ENCODE peak calls at places on chromosomes 7 and 10, in four cellular contexts. V is HepG2, F is fibroblast of lung, K is MM.1S. G is an unnamed sample.
A peak's percentile ranks its signal among the peaks of the same experiment; 100 is the strongest.

GRCh38 chr7:137820677-137821420 is 25.9 kb downstream of the DGKI start:
- DNase-seq in V (no peak), F (peak; percentile 68), K (no peak), G (no peak)

GRCh38 chr7:37918526-37918925 is 1.9 kb upstream of the SFRP4 start:
- DNase-seq in V (no peak), K (no peak), F (no peak), G (no peak)

GRCh38 chr7:14936530-14936929 is 34.0 kb upstream of the DGKB start:
- DNase-seq in F (peak; percentile 30), V (no peak), K (no peak), G (no peak)

GRCh38 chr7:105017263-105018051 is 3.5 kb downstream of the KMT2E start:
- DNase-seq in K (no peak), V (no peak), F (no peak), G (peak; percentile 53)

GRCh38 chr10:121080324-121080807 is 229.2 kb downstream of the WDR11 start:
- DNase-seq in V (no peak), F (no peak), K (no peak), G (no peak)

GRCh38 chr7:2281556-2281955 is 32.7 kb downstream of the SNX8 start:
- DNase-seq in K (no peak), F (peak; percentile 62), V (no peak), G (no peak)

GRCh38 chr7:153422291-153423189 is 629.7 kb upstream of the DPP6 start:
- DNase-seq in K (peak; percentile 44), V (no peak), F (no peak), G (no peak)

GRCh38 chr10:93309062-93309461 is 173.1 kb downstream of the MYOF start:
- DNase-seq in V (no peak), F (peak; percentile 38), K (no peak), G (no peak)

GRCh38 chr7:101936223-101936611 is 118.8 kb downstream of the CUX1 start:
- DNase-seq in F (no peak), V (no peak), K (no peak), G (no peak)

GRCh38 chr10:117477961-117478670 is 64.4 kb upstream of the EMX2 start:
- DNase-seq in F (no peak), K (no peak), V (no peak), G (no peak)

GRCh38 chr7:148661471-148661870 is 37.2 kb upstream of the CUL1 start:
- DNase-seq in V (no peak), F (no peak), K (peak; percentile 74), G (peak; percentile 63)

GRCh38 chr7:48035967-48036478 is 680 bp downstream of the C7orf57 start:
- DNase-seq in F (peak; percentile 35), V (no peak), K (no peak), G (peak; percentile 18)

GRCh38 chr7:97003262-97004236 is 1.8 kb upstream of the DLX6 start:
- DNase-seq in K (no peak), F (no peak), V (no peak), G (no peak)

GRCh38 chr7:116872026-116872425 is 9.6 kb downstream of the CAPZA2 start:
- DNase-seq in K (no peak), F (no peak), V (no peak), G (no peak)
- H3K27ac ChIP-seq in K (no peak overlapping the region), F (no peak overlapping the region), V (no peak overlapping the region), G (no peak overlapping the region)

GRCh38 chr7:6386779-6387178 is 61.0 kb downstream of the DAGLB start:
- DNase-seq in F (no peak), V (no peak), K (no peak), G (peak; percentile 46)

GRCh38 chr7:6385110-6385792 is 62.5 kb downstream of the DAGLB start:
- DNase-seq in V (peak; percentile 91), K (no peak), F (peak; percentile 95), G (no peak)

GRCh38 chr7:6382797-6383196 is 65.0 kb downstream of the DAGLB start:
- DNase-seq in F (no peak), V (no peak), K (no peak), G (no peak)

GRCh38 chr7:6385909-6386560 is 61.7 kb downstream of the DAGLB start:
- DNase-seq in V (no peak), F (no peak), K (no peak), G (no peak)

GRCh38 chr7:6384327-6384726 is 63.4 kb downstream of the DAGLB start:
- DNase-seq in V (no peak), K (no peak), F (no peak), G (no peak)
- H3K4me1 ChIP-seq in V (peaks cover 68% of the 10 kb centered on the region), K (peaks cover 5% of the 10 kb centered on the region), F (peaks cover 18% of the 10 kb centered on the region), G (peaks cover 51% of the 10 kb centered on the region)

DNA sequence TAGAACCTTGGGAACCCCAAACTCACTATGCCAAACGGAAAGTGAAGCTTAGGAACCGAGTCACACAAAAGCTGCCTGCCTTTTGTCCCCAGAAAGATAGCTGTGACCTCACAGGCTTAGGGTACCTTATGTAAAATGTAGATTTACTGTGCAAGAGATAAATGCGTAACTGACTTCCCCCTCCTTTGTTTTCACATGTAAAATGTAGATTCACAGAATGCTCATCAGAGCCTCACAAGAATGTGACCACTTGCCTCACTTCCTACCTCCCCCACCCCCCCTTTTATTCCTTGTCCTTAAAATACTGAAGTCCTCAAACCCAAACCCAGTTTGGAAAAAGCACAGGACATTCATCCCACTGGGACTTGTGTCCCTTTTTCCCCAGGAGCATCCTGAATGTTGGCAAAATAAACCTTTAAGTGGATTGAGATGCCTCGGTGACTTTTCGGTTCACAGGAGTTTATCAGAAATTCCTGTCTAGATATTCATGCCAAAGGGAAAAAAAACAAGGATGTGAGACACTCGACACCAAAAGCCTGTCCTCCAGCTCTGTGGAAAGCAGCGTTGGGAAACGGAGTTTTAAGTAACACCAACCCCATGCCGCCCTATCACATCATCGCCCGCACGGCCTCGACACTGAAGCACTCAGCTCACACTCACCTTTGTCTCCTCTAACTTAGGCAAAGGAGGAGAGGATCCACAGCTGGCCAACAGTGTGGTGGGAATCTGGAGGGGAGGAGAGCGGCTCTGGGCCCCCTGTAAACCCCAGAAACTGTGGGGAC is 45.9 kb downstream of the SVIL start:
- DNase-seq in F (peak; percentile 34), V (no peak), K (no peak), G (no peak)
- H3K4me3 ChIP-seq in F (no peak overlapping the region), V (no peak overlapping the region), K (no peak overlapping the region), G (no peak overlapping the region)

GRCh38 chr10:52318822-52319464 is 4.9 kb downstream of the DKK1 start:
- DNase-seq in K (no peak), V (peak; percentile 69), F (peak; percentile 96), G (no peak)

GRCh38 chr10:52322323-52322722 is 8.2 kb downstream of the DKK1 start:
- DNase-seq in V (no peak), F (no peak), K (no peak), G (no peak)

GRCh38 chr10:52318136-52318810 is 4.2 kb downstream of the DKK1 start:
- DNase-seq in K (no peak), V (no peak), F (peak; percentile 45), G (no peak)

GRCh38 chr10:52322941-52323340 is 8.9 kb downstream of the DKK1 start:
- DNase-seq in K (no peak), F (no peak), V (no peak), G (no peak)

DNA sequence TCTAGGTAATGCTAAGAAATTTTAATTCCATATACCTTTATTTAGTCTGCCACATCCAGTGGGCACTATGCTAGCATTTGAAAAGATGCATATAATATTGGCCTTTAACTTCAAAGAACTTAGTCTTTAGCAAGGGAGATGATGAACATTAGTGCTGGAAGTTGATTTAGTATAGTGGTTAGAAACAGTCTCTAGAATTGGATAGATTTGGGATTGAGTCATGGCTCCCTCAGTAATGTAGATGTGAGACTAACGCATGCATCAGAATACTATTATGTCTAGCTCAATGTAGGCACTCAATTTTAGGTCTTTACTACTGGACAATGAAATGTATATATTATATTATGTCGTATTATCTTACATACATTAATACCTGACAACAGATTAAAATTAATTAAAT is 5.8 kb downstream of the DKK1 start:
- DNase-seq in V (no peak), F (no peak), K (no peak), G (no peak)
- H3K27ac ChIP-seq in V (no peak overlapping the region), F (peak overlapping the region; percentile 47), K (no peak overlapping the region), G (no peak overlapping the region)

GRCh38 chr7:6164010-6164409 is 108.4 kb downstream of the CYTH3 start:
- DNase-seq in K (no peak), F (no peak), V (no peak), G (no peak)

GRCh38 chr7:6162650-6163366 is 109.6 kb downstream of the CYTH3 start:
- DNase-seq in V (no peak), F (no peak), K (peak; percentile 81), G (no peak)

GRCh38 chr7:6164491-6164890 is 107.9 kb downstream of the CYTH3 start:
- DNase-seq in K (no peak), V (no peak), F (no peak), G (no peak)

GRCh38 chr7:6162331-6162620 is 110.1 kb downstream of the CYTH3 start:
- DNase-seq in V (no peak), F (no peak), K (no peak), G (no peak)

DNA sequence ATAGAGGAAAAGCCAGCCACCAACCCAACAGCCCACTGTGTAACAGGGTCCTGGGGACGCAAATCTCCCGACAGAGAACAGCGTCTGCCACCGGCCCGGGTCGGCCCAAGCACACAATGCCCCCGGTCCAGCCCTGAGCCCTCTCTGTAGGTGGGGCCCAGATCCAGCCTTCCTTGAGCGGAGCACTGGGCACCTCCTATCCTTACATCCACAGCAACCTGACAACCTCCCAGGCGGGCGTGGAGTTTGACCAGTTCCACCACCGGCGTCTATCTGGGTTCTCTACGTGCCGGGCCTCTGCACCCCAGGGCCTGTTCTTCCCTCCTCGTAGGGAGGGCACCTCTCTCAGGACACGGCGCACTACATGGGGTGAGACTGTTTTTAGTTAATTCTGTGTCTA is 109.0 kb downstream of the CYTH3 start:
- DNase-seq in V (no peak), F (no peak), K (no peak), G (no peak)
- H3K4me1 ChIP-seq in V (peaks cover 14% of the 10 kb centered on the region), F (peaks cover 19% of the 10 kb centered on the region), K (peaks cover 44% of the 10 kb centered on the region), G (peaks cover 13% of the 10 kb centered on the region)

DNA sequence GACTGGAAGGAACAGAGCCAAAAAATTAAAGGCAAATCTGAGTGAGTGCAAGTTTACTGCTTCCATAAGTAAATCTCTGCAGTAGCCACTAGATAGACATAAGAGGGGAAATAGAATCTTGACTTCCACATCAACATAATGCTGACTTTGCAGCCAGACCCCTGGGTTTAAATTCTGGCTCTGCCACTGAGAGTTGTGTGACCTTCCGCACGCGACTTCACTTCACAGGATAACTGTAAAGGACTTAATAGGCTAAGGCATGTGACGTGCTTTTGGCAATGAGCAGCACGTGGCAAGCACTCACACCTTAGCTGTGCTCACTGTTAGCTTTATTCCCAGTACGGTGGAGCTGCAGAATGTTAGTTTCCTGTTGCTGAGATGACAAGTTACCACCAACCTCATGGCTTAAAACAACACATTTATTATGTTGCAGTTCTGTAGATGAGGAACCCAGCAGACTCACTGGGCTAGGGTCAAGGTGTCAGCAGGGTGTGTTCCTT is 286.0 kb downstream of the CELF2 start:
- DNase-seq in V (no peak), K (no peak), F (peak; percentile 7), G (no peak)
- H3K4me3 ChIP-seq in V (no peak overlapping the region), K (no peak overlapping the region), F (no peak overlapping the region), G (no peak overlapping the region)